ENCODE peak calls at places on chromosomes 7 and 10, in five cellular contexts. E is A673, W is upper lobe of right lung, H is hepatocyte, M is cardiac muscle cell. R is an unnamed sample.

GRCh38 chr7:8178353-8178752 is 83.6 kb downstream of the ICA1 start:
- DNase-seq in M (no peak), W (no peak), H (no peak), E (no peak), R (no peak)

GRCh38 chr10:55019461-55019860 is 218.4 kb upstream of the PCDH15 start:
- DNase-seq in W (no peak), E (no peak), H (no peak), M (no peak), R (no peak)

GRCh38 chr7:34162017-34162565 is 256.8 kb downstream of the BMPER start:
- DNase-seq in W (no peak), M (no peak), E (no peak), H (no peak), R (no peak)

GRCh38 chr10:34966440-34966839 is 123.7 kb downstream of the CUL2 start:
- DNase-seq in E (no peak), M (no peak), H (no peak), W (no peak), R (no peak)

GRCh38 chr7:121329460-121330052 is 756 bp downstream of the WNT16 start:
- DNase-seq in W (peak), H (peak), M (peak), E (no peak), R (peak)

GRCh38 chr10:3778708-3779108 is 6.3 kb downstream of the KLF6 start:
- DNase-seq in M (no peak), E (no peak), W (no peak), H (no peak), R (peak)

GRCh38 chr7:159112136-159113011 is 32.3 kb downstream of the VIPR2 start:
- DNase-seq in M (no peak), H (no peak), W (peak), E (no peak), R (peak)

GRCh38 chr10:87864497-87865059 is 1.2 kb downstream of the PTEN start:
- DNase-seq in M (peak), H (no peak), W (no peak), E (peak), R (peak)

GRCh38 chr10:126839094-126839761 is 66.0 kb upstream of the DOCK1 start:
- DNase-seq in M (no peak), W (no peak), E (peak), H (peak), R (no peak)

GRCh38 chr7:148903504-148903903 is 19.4 kb upstream of the EZH2 start:
- DNase-seq in H (no peak), W (no peak), M (no peak), E (no peak), R (no peak)

GRCh38 chr7:148901178-148901577 is 17.1 kb upstream of the EZH2 start:
- DNase-seq in E (no peak), H (no peak), W (no peak), M (no peak), R (no peak)

GRCh38 chr7:148909560-148909959 is 25.5 kb upstream of the EZH2 start:
- DNase-seq in M (no peak), E (no peak), W (no peak), H (no peak), R (no peak)

GRCh38 chr7:148906707-148907498 is 22.8 kb upstream of the EZH2 start:
- DNase-seq in H (no peak), M (no peak), W (no peak), E (no peak), R (no peak)

GRCh38 chr7:148905093-148905666 is 21.1 kb upstream of the EZH2 start:
- DNase-seq in W (no peak), H (no peak), M (no peak), E (no peak), R (peak)
- H3K27ac ChIP-seq in W (no peak), H (no peak), M (no peak), E (no peak), R (no peak)

GRCh38 chr10:62085821-62086220 is 182.8 kb downstream of the RTKN2 start:
- DNase-seq in W (no peak), M (no peak), E (no peak), H (no peak), R (no peak)
- H3K27ac ChIP-seq in W (no peak), M (no peak), E (peak), H (no peak), R (no peak)

DNA sequence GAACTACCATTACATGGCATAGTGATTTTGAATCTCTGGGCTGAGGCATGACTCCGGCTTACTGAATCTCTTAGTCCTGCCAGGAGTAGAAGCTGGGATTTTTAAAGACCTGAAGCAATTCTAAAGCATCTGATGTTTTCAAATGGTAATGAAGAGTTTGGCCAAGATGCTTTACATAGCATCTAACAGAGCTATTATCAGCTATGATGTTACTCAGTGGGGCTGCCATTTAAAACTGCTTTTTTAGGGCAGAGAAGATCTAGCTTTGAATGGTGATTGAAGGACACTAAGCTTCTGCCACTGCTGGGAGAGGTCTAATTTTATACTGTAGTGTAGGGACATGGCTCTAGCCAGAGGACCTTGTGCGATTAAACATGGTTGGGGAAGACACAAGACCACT is 1059.2 kb downstream of the SORCS3 start:
- DNase-seq in H (no peak), M (no peak), W (no peak), E (no peak), R (no peak)
- H3K27ac ChIP-seq in H (no peak), M (no peak), W (no peak), E (no peak), R (no peak)

GRCh38 chr7:36285276-36285675 is 104.4 kb upstream of the ANLN start:
- DNase-seq in M (no peak), E (no peak), H (no peak), W (no peak), R (peak)

GRCh38 chr7:36288501-36288900 is 101.2 kb upstream of the ANLN start:
- DNase-seq in M (no peak), E (no peak), H (no peak), W (no peak), R (no peak)

GRCh38 chr7:36286241-36286640 is 103.4 kb upstream of the ANLN start:
- DNase-seq in E (no peak), H (no peak), M (no peak), W (no peak), R (no peak)

GRCh38 chr7:36287371-36288241 is 102.1 kb upstream of the ANLN start:
- DNase-seq in W (no peak), E (no peak), M (no peak), H (no peak), R (peak)

GRCh38 chr7:36286688-36287087 is 103.0 kb upstream of the ANLN start:
- DNase-seq in M (no peak), W (no peak), E (no peak), H (no peak), R (no peak)
- H3K27ac ChIP-seq in M (no peak), W (peak), E (no peak), H (no peak), R (no peak)

GRCh38 chr10:43420369-43421200 is 11.6 kb upstream of the HNRNPF start:
- DNase-seq in W (peak), M (peak), H (peak), E (peak), R (peak)

GRCh38 chr10:43419997-43420368 is 11.0 kb upstream of the HNRNPF start:
- DNase-seq in H (no peak), E (no peak), W (no peak), M (no peak), R (no peak)

GRCh38 chr10:43417950-43418768 is 9.2 kb upstream of the HNRNPF start:
- DNase-seq in M (no peak), H (no peak), W (no peak), E (no peak), R (no peak)

GRCh38 chr10:43421519-43421918 is 12.5 kb upstream of the HNRNPF start:
- DNase-seq in E (no peak), H (no peak), M (no peak), W (no peak), R (no peak)

GRCh38 chr10:43421201-43421507 is 12.2 kb upstream of the HNRNPF start:
- DNase-seq in E (no peak), W (no peak), M (no peak), H (no peak), R (no peak)
- H3K27ac ChIP-seq in E (peak), W (peak), M (peak), H (peak), R (no peak)

R was measured in endodermal cell.